ENCODE peak calls at places on chromosomes 12 and 14, in four cellular contexts. O is aorta, D is GM23338, I is adipocyte. N is an unnamed sample.

GRCh38 chr14:92726135-92726932 is 22.1 kb downstream of the LGMN start:
- DNase-seq in O (peak; percentile 83), D (no peak), I (peak; percentile 19), N (peak; percentile 95)

GRCh38 chr12:98053202-98053601 is 462.2 kb upstream of the TMPO start:
- DNase-seq in O (no peak), D (no peak), I (no peak), N (no peak)

GRCh38 chr12:49070971-49071370 is 1.2 kb upstream of the RHEBL1 start:
- DNase-seq in O (no peak), D (no peak), I (no peak), N (no peak)

GRCh38 chr14:31326111-31326510 is 94.2 kb downstream of the HEATR5A start:
- DNase-seq in O (no peak), D (no peak), I (peak; percentile 32), N (peak; percentile 71)

GRCh38 chr12:41521872-41522379 is 333.8 kb downstream of the PDZRN4 start:
- DNase-seq in O (no peak), D (no peak), I (peak; percentile 34), N (peak; percentile 94)

GRCh38 chr14:21105095-21105494 is 4.2 kb downstream of the TMEM253 start:
- DNase-seq in O (no peak), D (no peak), I (no peak), N (no peak)

GRCh38 chr12:96487634-96488033 is 1.7 kb upstream of the CFAP54 start:
- DNase-seq in O (no peak), D (no peak), I (no peak), N (no peak)

GRCh38 chr14:95523051-95523817 is 6.8 kb upstream of the SYNE3 start:
- DNase-seq in O (no peak), D (no peak), I (no peak), N (peak; percentile 81)

GRCh38 chr12:34390846-34391700 is 368.8 kb downstream of the ALG10 start:
- DNase-seq in O (peak; percentile 39), D (no peak), I (no peak), N (no peak)

GRCh38 chr14:68173227-68173972 is 353.8 kb downstream of the RAD51B start:
- DNase-seq in O (no peak), D (no peak), I (no peak), N (peak; percentile 37)

GRCh38 chr14:56482306-56482705 is 97.3 kb upstream of the TMEM260 start:
- DNase-seq in O (no peak), D (peak; percentile 86), I (peak; percentile 18), N (peak; percentile 27)

GRCh38 chr14:51780741-51781140 is 79.7 kb upstream of the GNG2 start:
- DNase-seq in O (no peak), D (peak; percentile 30), I (peak; percentile 15), N (peak; percentile 71)

GRCh38 chr14:53432378-53432802 is 279.3 kb upstream of the DDHD1 start:
- DNase-seq in O (no peak), D (peak; percentile 84), I (peak; percentile 66), N (peak; percentile 65)

DNA sequence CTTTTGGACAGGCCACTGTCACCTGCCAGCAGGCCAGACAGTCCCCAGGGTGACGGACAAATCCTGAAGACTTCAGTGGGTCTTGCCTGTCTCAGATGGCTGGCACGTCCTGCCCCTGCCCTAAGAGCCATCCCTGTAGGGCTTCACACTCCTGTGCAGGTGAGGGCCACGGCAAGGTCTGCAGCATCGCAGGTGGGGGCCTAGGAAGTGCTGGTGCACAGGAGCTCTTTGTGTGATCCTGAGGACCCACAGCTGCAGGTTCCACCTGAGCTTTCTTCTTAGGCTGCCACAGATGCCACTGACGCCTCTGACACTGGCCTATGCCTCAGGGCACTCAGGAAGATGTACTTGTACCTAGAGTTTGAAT is 108.5 kb upstream of the FKBP4 start:
- DNase-seq in O (no peak), D (no peak), I (no peak), N (no peak)
- H3K4me3 ChIP-seq in O (no peak overlapping the region), D (no peak overlapping the region), I (no peak overlapping the region), N (no peak overlapping the region)

DNA sequence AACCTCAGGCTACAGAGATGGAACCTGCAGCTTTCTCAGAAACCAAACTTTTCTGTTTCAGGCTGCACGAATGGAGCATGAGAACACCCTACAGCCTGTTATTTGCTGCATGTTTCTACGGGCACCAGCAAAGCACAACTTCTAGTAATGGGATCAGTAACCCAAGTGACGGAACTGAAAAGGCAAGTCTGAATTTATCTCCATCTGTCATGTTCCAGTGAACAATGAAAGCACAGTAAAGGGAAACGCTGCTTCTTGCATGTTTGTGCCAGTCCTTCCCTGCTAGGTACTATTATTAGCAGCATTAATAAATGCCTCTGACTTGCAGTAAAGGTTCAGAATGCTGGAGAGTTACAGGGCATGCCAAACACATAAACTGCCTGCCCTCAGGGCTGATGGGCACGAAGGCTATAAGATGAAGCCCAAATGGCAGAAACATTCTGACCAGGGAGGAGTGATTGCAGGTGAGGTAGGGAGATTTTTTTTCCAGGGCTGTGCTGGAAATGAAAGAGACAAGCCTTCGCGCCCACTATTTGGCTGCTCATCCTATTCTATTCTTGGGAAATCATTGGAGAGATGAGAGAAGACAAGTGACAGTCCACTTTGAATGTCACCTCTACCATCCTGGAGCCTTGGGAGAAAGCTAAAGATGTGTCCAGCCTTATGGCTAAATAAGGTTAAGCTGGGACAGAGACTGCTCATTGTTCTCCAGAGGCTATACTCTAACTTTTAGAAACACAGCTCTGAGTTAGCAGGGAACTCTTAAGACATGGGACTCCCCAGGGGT is 100.4 kb upstream of the PLXNC1 start:
- DNase-seq in O (no peak), D (no peak), I (no peak), N (no peak)
- H3K4me3 ChIP-seq in O (no peak overlapping the region), D (no peak overlapping the region), I (no peak overlapping the region), N (no peak overlapping the region)

GRCh38 chr14:38808734-38809455 is 294.1 kb downstream of the SEC23A start:
- DNase-seq in O (no peak), D (peak; percentile 17), I (no peak), N (no peak)
- H3K4me3 ChIP-seq in O (no peak overlapping the region), D (no peak overlapping the region), I (no peak overlapping the region), N (no peak overlapping the region)

GRCh38 chr14:24311837-24312615 is 724 bp downstream of the LTB4R start:
- DNase-seq in O (no peak), D (no peak), I (peak; percentile 56), N (no peak)
- H3K4me3 ChIP-seq in O (no peak overlapping the region), D (peak overlapping the region; percentile 51), I (peak overlapping the region; percentile 68), N (no peak overlapping the region)